ENCODE peak calls at places on chromosomes 3 and 15, in ten cellular contexts. One of them, this sample, is unnamed.

GRCh38 chr3:120536642-120537041 is 59.5 kb upstream of the NDUFB4 start:
- DNase-seq in NCI-H2081: peak; percentile 12
- DNase-seq in breast epithelium: no peak
- DNase-seq in hepatic stellate cell: no peak
- DNase-seq in stimulated activated CD4-positive, alpha-beta T cell treated with anti-CD3 and anti-CD28 coated beads, Interleukin-2, amount 100 ng/mL, for 4 hours: no peak
- DNase-seq in NAMALWA: no peak
- DNase-seq in IMR-90: no peak
- DNase-seq in activated T-helper 1 cell treated with anti-CD3 and anti-CD28 coated beads, Interleukin-12 subunit alpha, Interleukin-12 subunit beta, Interleukin-2, Interleukin-4 antibody, amounts not matched to agents 30 ng/mL and 10 ng/mL and 1 ng/mL, durations not matched to agents 14 hours and 24 hours and 36 hours: no peak
- DNase-seq in A172: no peak
- DNase-seq in activated naive CD8-positive, alpha-beta T cell treated with anti-CD3 and anti-CD28 coated beads, Interleukin-2, amount 50 U/mL, for 24 hours: no peak
- DNase-seq in this sample: no peak

GRCh38 chr3:44326035-44326434 is 12.5 kb upstream of the TCAIM start:
- DNase-seq in activated T-helper 1 cell treated with anti-CD3 and anti-CD28 coated beads, Interleukin-12 subunit alpha, Interleukin-12 subunit beta, Interleukin-2, Interleukin-4 antibody, amounts not matched to agents 30 ng/mL and 10 ng/mL and 1 ng/mL, durations not matched to agents 14 hours and 24 hours and 36 hours: no peak
- DNase-seq in IMR-90: peak; percentile 55
- DNase-seq in stimulated activated CD4-positive, alpha-beta T cell treated with anti-CD3 and anti-CD28 coated beads, Interleukin-2, amount 100 ng/mL, for 4 hours: no peak
- DNase-seq in A172: peak; percentile 25
- DNase-seq in hepatic stellate cell: no peak
- DNase-seq in breast epithelium: no peak
- DNase-seq in activated naive CD8-positive, alpha-beta T cell treated with anti-CD3 and anti-CD28 coated beads, Interleukin-2, amount 50 U/mL, for 24 hours: no peak
- DNase-seq in NCI-H2081: no peak
- DNase-seq in NAMALWA: no peak
- DNase-seq in this sample: peak; percentile 7

GRCh38 chr3:114362815-114363214 is 69.0 kb downstream of the TIGIT start:
- DNase-seq in IMR-90: peak; percentile 48
- DNase-seq in stimulated activated CD4-positive, alpha-beta T cell treated with anti-CD3 and anti-CD28 coated beads, Interleukin-2, amount 100 ng/mL, for 4 hours: no peak
- DNase-seq in NCI-H2081: peak; percentile 32
- DNase-seq in activated naive CD8-positive, alpha-beta T cell treated with anti-CD3 and anti-CD28 coated beads, Interleukin-2, amount 50 U/mL, for 24 hours: no peak
- DNase-seq in hepatic stellate cell: no peak
- DNase-seq in A172: peak; percentile 33
- DNase-seq in NAMALWA: peak; percentile 41
- DNase-seq in breast epithelium: no peak
- DNase-seq in activated T-helper 1 cell treated with anti-CD3 and anti-CD28 coated beads, Interleukin-12 subunit alpha, Interleukin-12 subunit beta, Interleukin-2, Interleukin-4 antibody, amounts not matched to agents 30 ng/mL and 10 ng/mL and 1 ng/mL, durations not matched to agents 14 hours and 24 hours and 36 hours: no peak
- DNase-seq in this sample: peak; percentile 27

GRCh38 chr3:168213920-168214319 is 118.2 kb upstream of the GOLIM4 start:
- DNase-seq in breast epithelium: no peak
- DNase-seq in NAMALWA: no peak
- DNase-seq in activated T-helper 1 cell treated with anti-CD3 and anti-CD28 coated beads, Interleukin-12 subunit alpha, Interleukin-12 subunit beta, Interleukin-2, Interleukin-4 antibody, amounts not matched to agents 30 ng/mL and 10 ng/mL and 1 ng/mL, durations not matched to agents 14 hours and 24 hours and 36 hours: no peak
- DNase-seq in NCI-H2081: no peak
- DNase-seq in activated naive CD8-positive, alpha-beta T cell treated with anti-CD3 and anti-CD28 coated beads, Interleukin-2, amount 50 U/mL, for 24 hours: no peak
- DNase-seq in hepatic stellate cell: peak; percentile 2
- DNase-seq in IMR-90: no peak
- DNase-seq in A172: peak; percentile 30
- DNase-seq in stimulated activated CD4-positive, alpha-beta T cell treated with anti-CD3 and anti-CD28 coated beads, Interleukin-2, amount 100 ng/mL, for 4 hours: no peak
- DNase-seq in this sample: no peak

GRCh38 chr3:46467562-46467961 is 2.9 kb upstream of the LTF start:
- DNase-seq in IMR-90: no peak
- DNase-seq in hepatic stellate cell: no peak
- DNase-seq in activated naive CD8-positive, alpha-beta T cell treated with anti-CD3 and anti-CD28 coated beads, Interleukin-2, amount 50 U/mL, for 24 hours: no peak
- DNase-seq in stimulated activated CD4-positive, alpha-beta T cell treated with anti-CD3 and anti-CD28 coated beads, Interleukin-2, amount 100 ng/mL, for 4 hours: no peak
- DNase-seq in A172: no peak
- DNase-seq in NAMALWA: no peak
- DNase-seq in breast epithelium: no peak
- DNase-seq in NCI-H2081: no peak
- DNase-seq in activated T-helper 1 cell treated with anti-CD3 and anti-CD28 coated beads, Interleukin-12 subunit alpha, Interleukin-12 subunit beta, Interleukin-2, Interleukin-4 antibody, amounts not matched to agents 30 ng/mL and 10 ng/mL and 1 ng/mL, durations not matched to agents 14 hours and 24 hours and 36 hours: no peak
- DNase-seq in this sample: no peak

GRCh38 chr15:77797270-77797669 is 164.6 kb upstream of the LINGO1 start:
- DNase-seq in breast epithelium: no peak
- DNase-seq in A172: no peak
- DNase-seq in stimulated activated CD4-positive, alpha-beta T cell treated with anti-CD3 and anti-CD28 coated beads, Interleukin-2, amount 100 ng/mL, for 4 hours: no peak
- DNase-seq in activated naive CD8-positive, alpha-beta T cell treated with anti-CD3 and anti-CD28 coated beads, Interleukin-2, amount 50 U/mL, for 24 hours: no peak
- DNase-seq in IMR-90: no peak
- DNase-seq in activated T-helper 1 cell treated with anti-CD3 and anti-CD28 coated beads, Interleukin-12 subunit alpha, Interleukin-12 subunit beta, Interleukin-2, Interleukin-4 antibody, amounts not matched to agents 30 ng/mL and 10 ng/mL and 1 ng/mL, durations not matched to agents 14 hours and 24 hours and 36 hours: no peak
- DNase-seq in hepatic stellate cell: no peak
- DNase-seq in NCI-H2081: peak; percentile 11
- DNase-seq in NAMALWA: peak; percentile 31
- DNase-seq in this sample: no peak

GRCh38 chr3:31840252-31840651 is 140.8 kb downstream of the OSBPL10 start:
- DNase-seq in hepatic stellate cell: no peak
- DNase-seq in IMR-90: no peak
- DNase-seq in breast epithelium: no peak
- DNase-seq in A172: no peak
- DNase-seq in activated T-helper 1 cell treated with anti-CD3 and anti-CD28 coated beads, Interleukin-12 subunit alpha, Interleukin-12 subunit beta, Interleukin-2, Interleukin-4 antibody, amounts not matched to agents 30 ng/mL and 10 ng/mL and 1 ng/mL, durations not matched to agents 14 hours and 24 hours and 36 hours: no peak
- DNase-seq in NAMALWA: no peak
- DNase-seq in NCI-H2081: no peak
- DNase-seq in stimulated activated CD4-positive, alpha-beta T cell treated with anti-CD3 and anti-CD28 coated beads, Interleukin-2, amount 100 ng/mL, for 4 hours: no peak
- DNase-seq in activated naive CD8-positive, alpha-beta T cell treated with anti-CD3 and anti-CD28 coated beads, Interleukin-2, amount 50 U/mL, for 24 hours: no peak
- DNase-seq in this sample: no peak

GRCh38 chr3:52231502-52232278 is 6.2 kb upstream of the TLR9 start:
- DNase-seq in stimulated activated CD4-positive, alpha-beta T cell treated with anti-CD3 and anti-CD28 coated beads, Interleukin-2, amount 100 ng/mL, for 4 hours: peak; percentile 82
- DNase-seq in IMR-90: peak; percentile 33
- DNase-seq in hepatic stellate cell: peak; percentile 71
- DNase-seq in NAMALWA: peak; percentile 69
- DNase-seq in activated naive CD8-positive, alpha-beta T cell treated with anti-CD3 and anti-CD28 coated beads, Interleukin-2, amount 50 U/mL, for 24 hours: peak; percentile 95
- DNase-seq in NCI-H2081: peak; percentile 18
- DNase-seq in activated T-helper 1 cell treated with anti-CD3 and anti-CD28 coated beads, Interleukin-12 subunit alpha, Interleukin-12 subunit beta, Interleukin-2, Interleukin-4 antibody, amounts not matched to agents 30 ng/mL and 10 ng/mL and 1 ng/mL, durations not matched to agents 14 hours and 24 hours and 36 hours: peak; percentile 73
- DNase-seq in breast epithelium: peak; percentile 72
- DNase-seq in A172: no peak
- DNase-seq in this sample: no peak

GRCh38 chr15:33654859-33655258 is 313.4 kb upstream of the CHRM5 start:
- DNase-seq in NAMALWA: no peak
- DNase-seq in stimulated activated CD4-positive, alpha-beta T cell treated with anti-CD3 and anti-CD28 coated beads, Interleukin-2, amount 100 ng/mL, for 4 hours: no peak
- DNase-seq in A172: peak; percentile 2
- DNase-seq in activated naive CD8-positive, alpha-beta T cell treated with anti-CD3 and anti-CD28 coated beads, Interleukin-2, amount 50 U/mL, for 24 hours: no peak
- DNase-seq in breast epithelium: no peak
- DNase-seq in hepatic stellate cell: no peak
- DNase-seq in activated T-helper 1 cell treated with anti-CD3 and anti-CD28 coated beads, Interleukin-12 subunit alpha, Interleukin-12 subunit beta, Interleukin-2, Interleukin-4 antibody, amounts not matched to agents 30 ng/mL and 10 ng/mL and 1 ng/mL, durations not matched to agents 14 hours and 24 hours and 36 hours: no peak
- DNase-seq in NCI-H2081: no peak
- DNase-seq in IMR-90: no peak
- DNase-seq in this sample: no peak

GRCh38 chr3:30440147-30440604 is 166.2 kb upstream of the TGFBR2 start:
- DNase-seq in activated naive CD8-positive, alpha-beta T cell treated with anti-CD3 and anti-CD28 coated beads, Interleukin-2, amount 50 U/mL, for 24 hours: no peak
- DNase-seq in IMR-90: no peak
- DNase-seq in NAMALWA: no peak
- DNase-seq in stimulated activated CD4-positive, alpha-beta T cell treated with anti-CD3 and anti-CD28 coated beads, Interleukin-2, amount 100 ng/mL, for 4 hours: no peak
- DNase-seq in NCI-H2081: no peak
- DNase-seq in hepatic stellate cell: no peak
- DNase-seq in A172: peak; percentile 22
- DNase-seq in breast epithelium: no peak
- DNase-seq in activated T-helper 1 cell treated with anti-CD3 and anti-CD28 coated beads, Interleukin-12 subunit alpha, Interleukin-12 subunit beta, Interleukin-2, Interleukin-4 antibody, amounts not matched to agents 30 ng/mL and 10 ng/mL and 1 ng/mL, durations not matched to agents 14 hours and 24 hours and 36 hours: no peak
- DNase-seq in this sample: peak; percentile 73

GRCh38 chr3:32640939-32641725 is 43.9 kb upstream of the CNOT10 start:
- DNase-seq in breast epithelium: no peak
- DNase-seq in activated naive CD8-positive, alpha-beta T cell treated with anti-CD3 and anti-CD28 coated beads, Interleukin-2, amount 50 U/mL, for 24 hours: no peak
- DNase-seq in NCI-H2081: no peak
- DNase-seq in hepatic stellate cell: no peak
- DNase-seq in stimulated activated CD4-positive, alpha-beta T cell treated with anti-CD3 and anti-CD28 coated beads, Interleukin-2, amount 100 ng/mL, for 4 hours: no peak
- DNase-seq in A172: no peak
- DNase-seq in IMR-90: peak; percentile 27
- DNase-seq in NAMALWA: no peak
- DNase-seq in activated T-helper 1 cell treated with anti-CD3 and anti-CD28 coated beads, Interleukin-12 subunit alpha, Interleukin-12 subunit beta, Interleukin-2, Interleukin-4 antibody, amounts not matched to agents 30 ng/mL and 10 ng/mL and 1 ng/mL, durations not matched to agents 14 hours and 24 hours and 36 hours: no peak
- DNase-seq in this sample: no peak

This sample was measured in astrocyte.